ENCODE peak calls at places on chromosomes 7 and 10, in ten cellular contexts. One of them, this sample, is unnamed.
A peak's percentile ranks its signal among the peaks of the same experiment; 100 is the strongest.

GRCh38 chr10:43265799-43266721 is 805 bp downstream of the RASGEF1A start:
- DNase-seq in tibial nerve: no peak
- DNase-seq in suprapubic skin: peak; percentile 77
- DNase-seq in tibial artery: no peak
- DNase-seq in thoracic aorta: no peak
- DNase-seq in colonic mucosa: peak; percentile 17
- DNase-seq in pancreas: peak; percentile 59
- DNase-seq in HCT116: no peak
- DNase-seq in AG04450: no peak
- DNase-seq in upper lobe of right lung: peak; percentile 70
- DNase-seq in this sample: peak; percentile 20

GRCh38 chr7:134482858-134483257 is 24.0 kb upstream of the AKR1B1 start:
- DNase-seq in tibial nerve: no peak
- DNase-seq in suprapubic skin: no peak
- DNase-seq in tibial artery: no peak
- DNase-seq in thoracic aorta: no peak
- DNase-seq in colonic mucosa: no peak
- DNase-seq in pancreas: no peak
- DNase-seq in HCT116: no peak
- DNase-seq in AG04450: no peak
- DNase-seq in upper lobe of right lung: no peak
- DNase-seq in this sample: no peak

GRCh38 chr7:141483044-141483443 is 68.2 kb upstream of the AGK start:
- DNase-seq in tibial nerve: no peak
- DNase-seq in suprapubic skin: no peak
- DNase-seq in tibial artery: no peak
- DNase-seq in thoracic aorta: no peak
- DNase-seq in colonic mucosa: no peak
- DNase-seq in pancreas: no peak
- DNase-seq in HCT116: no peak
- DNase-seq in AG04450: no peak
- DNase-seq in upper lobe of right lung: no peak
- DNase-seq in this sample: no peak

GRCh38 chr10:120607016-120607709 is 150.1 kb downstream of the PLPP4 start:
- DNase-seq in tibial nerve: no peak
- DNase-seq in suprapubic skin: no peak
- DNase-seq in tibial artery: no peak
- DNase-seq in thoracic aorta: no peak
- DNase-seq in colonic mucosa: no peak
- DNase-seq in pancreas: no peak
- DNase-seq in HCT116: no peak
- DNase-seq in AG04450: no peak
- DNase-seq in upper lobe of right lung: no peak
- DNase-seq in this sample: no peak

GRCh38 chr7:30941582-30942310 is 22.0 kb upstream of the GHRHR start:
- DNase-seq in tibial nerve: no peak
- DNase-seq in suprapubic skin: no peak
- DNase-seq in tibial artery: no peak
- DNase-seq in thoracic aorta: no peak
- DNase-seq in colonic mucosa: no peak
- DNase-seq in pancreas: no peak
- DNase-seq in HCT116: no peak
- DNase-seq in AG04450: no peak
- DNase-seq in upper lobe of right lung: no peak
- DNase-seq in this sample: no peak

GRCh38 chr7:16098585-16099179 is 322.7 kb downstream of the CRPPA start:
- DNase-seq in tibial nerve: peak; percentile 23
- DNase-seq in suprapubic skin: no peak
- DNase-seq in tibial artery: no peak
- DNase-seq in thoracic aorta: no peak
- DNase-seq in colonic mucosa: no peak
- DNase-seq in pancreas: no peak
- DNase-seq in HCT116: peak; percentile 32
- DNase-seq in AG04450: no peak
- DNase-seq in upper lobe of right lung: no peak
- DNase-seq in this sample: no peak

GRCh38 chr7:134029-134428 is 58.3 kb upstream of the FAM20C start:
- DNase-seq in tibial nerve: no peak
- DNase-seq in suprapubic skin: no peak
- DNase-seq in tibial artery: peak; percentile 63
- DNase-seq in thoracic aorta: no peak
- DNase-seq in colonic mucosa: no peak
- DNase-seq in pancreas: no peak
- DNase-seq in HCT116: no peak
- DNase-seq in AG04450: no peak
- DNase-seq in upper lobe of right lung: peak; percentile 57
- DNase-seq in this sample: no peak

GRCh38 chr7:24756989-24757798 is at the start of gene GSDME:
- DNase-seq in tibial nerve: no peak
- DNase-seq in suprapubic skin: no peak
- DNase-seq in tibial artery: peak; percentile 82
- DNase-seq in thoracic aorta: no peak
- DNase-seq in colonic mucosa: peak; percentile 46
- DNase-seq in pancreas: peak; percentile 46
- DNase-seq in HCT116: no peak
- DNase-seq in AG04450: peak; percentile 26
- DNase-seq in upper lobe of right lung: peak; percentile 81
- DNase-seq in this sample: no peak

GRCh38 chr10:71433983-71434744 is 37.4 kb downstream of the CDH23 start:
- DNase-seq in tibial nerve: no peak
- DNase-seq in suprapubic skin: peak; percentile 67
- DNase-seq in tibial artery: no peak
- DNase-seq in thoracic aorta: no peak
- DNase-seq in colonic mucosa: no peak
- DNase-seq in pancreas: no peak
- DNase-seq in HCT116: no peak
- DNase-seq in AG04450: no peak
- DNase-seq in upper lobe of right lung: no peak
- DNase-seq in this sample: peak; percentile 33

GRCh38 chr7:149884016-149884415 is 10.2 kb downstream of the ATP6V0E2 start:
- DNase-seq in tibial nerve: no peak
- DNase-seq in suprapubic skin: no peak
- DNase-seq in tibial artery: no peak
- DNase-seq in thoracic aorta: no peak
- DNase-seq in colonic mucosa: peak; percentile 33
- DNase-seq in pancreas: peak; percentile 61
- DNase-seq in HCT116: no peak
- DNase-seq in AG04450: no peak
- DNase-seq in upper lobe of right lung: no peak
- DNase-seq in this sample: no peak

GRCh38 chr10:8060010-8060703 is 5.7 kb downstream of the GATA3 start:
- DNase-seq in tibial nerve: no peak
- DNase-seq in suprapubic skin: no peak
- DNase-seq in tibial artery: no peak
- DNase-seq in thoracic aorta: no peak
- DNase-seq in colonic mucosa: no peak
- DNase-seq in pancreas: no peak
- DNase-seq in HCT116: no peak
- DNase-seq in AG04450: no peak
- DNase-seq in upper lobe of right lung: no peak
- DNase-seq in this sample: peak; percentile 72

DNA sequence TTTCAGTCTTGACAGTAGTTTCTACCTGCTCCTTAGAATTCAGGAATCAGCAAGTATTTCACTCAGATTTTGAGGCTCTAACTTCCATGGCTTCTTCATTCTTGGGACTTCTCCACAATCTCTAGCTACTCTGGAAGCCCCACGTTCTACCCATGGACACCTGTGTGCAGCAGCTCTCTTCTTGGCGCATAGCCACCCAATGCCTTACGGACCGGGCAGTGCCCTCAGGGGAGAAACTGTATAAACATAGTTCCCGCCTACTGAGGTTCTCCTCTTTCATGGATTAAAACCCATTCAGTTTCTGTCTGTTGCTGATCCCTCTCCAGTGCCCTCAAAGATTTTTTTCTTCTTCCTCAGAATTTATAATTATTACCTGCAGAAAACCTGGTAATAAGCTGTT is 177.1 kb downstream of the SORCS1 start:
- DNase-seq in tibial nerve: no peak
- DNase-seq in suprapubic skin: no peak
- DNase-seq in tibial artery: no peak
- DNase-seq in thoracic aorta: no peak
- DNase-seq in colonic mucosa: no peak
- DNase-seq in pancreas: no peak
- DNase-seq in HCT116: no peak
- DNase-seq in AG04450: no peak
- DNase-seq in upper lobe of right lung: no peak
- DNase-seq in this sample: no peak
- H3K9me3 ChIP-seq in tibial nerve: no peaks in the 10 kb centered on the region
- H3K9me3 ChIP-seq in suprapubic skin: no peaks in the 10 kb centered on the region
- H3K9me3 ChIP-seq in tibial artery: no peaks in the 10 kb centered on the region
- H3K9me3 ChIP-seq in thoracic aorta: no peaks in the 10 kb centered on the region
- H3K9me3 ChIP-seq in colonic mucosa: no peaks in the 10 kb centered on the region
- H3K9me3 ChIP-seq in pancreas: no peaks in the 10 kb centered on the region
- H3K9me3 ChIP-seq in HCT116: peaks cover 16% of the 10 kb centered on the region
- H3K9me3 ChIP-seq in AG04450: peaks cover 12% of the 10 kb centered on the region
- H3K9me3 ChIP-seq in upper lobe of right lung: no peaks in the 10 kb centered on the region
- H3K9me3 ChIP-seq in this sample: no peaks in the 10 kb centered on the region

GRCh38 chr10:18959369-18959768 is 89.2 kb upstream of the MALRD1 start:
- DNase-seq in tibial nerve: no peak
- DNase-seq in suprapubic skin: no peak
- DNase-seq in tibial artery: no peak
- DNase-seq in thoracic aorta: no peak
- DNase-seq in colonic mucosa: no peak
- DNase-seq in pancreas: no peak
- DNase-seq in HCT116: no peak
- DNase-seq in AG04450: no peak
- DNase-seq in upper lobe of right lung: peak; percentile 31
- DNase-seq in this sample: no peak
- H3K9me3 ChIP-seq in tibial nerve: no peaks in the 10 kb centered on the region
- H3K9me3 ChIP-seq in suprapubic skin: peaks cover 6% of the 10 kb centered on the region
- H3K9me3 ChIP-seq in tibial artery: no peaks in the 10 kb centered on the region
- H3K9me3 ChIP-seq in thoracic aorta: no peaks in the 10 kb centered on the region
- H3K9me3 ChIP-seq in colonic mucosa: no peaks in the 10 kb centered on the region
- H3K9me3 ChIP-seq in pancreas: no peaks in the 10 kb centered on the region
- H3K9me3 ChIP-seq in HCT116: peaks cover 39% of the 10 kb centered on the region
- H3K9me3 ChIP-seq in AG04450: no peaks in the 10 kb centered on the region
- H3K9me3 ChIP-seq in upper lobe of right lung: no peaks in the 10 kb centered on the region
- H3K9me3 ChIP-seq in this sample: no peaks in the 10 kb centered on the region

GRCh38 chr7:158583810-158584209 is 3.8 kb downstream of the PTPRN2 start:
- DNase-seq in tibial nerve: no peak
- DNase-seq in suprapubic skin: no peak
- DNase-seq in tibial artery: no peak
- DNase-seq in thoracic aorta: no peak
- DNase-seq in colonic mucosa: no peak
- DNase-seq in pancreas: no peak
- DNase-seq in HCT116: no peak
- DNase-seq in AG04450: no peak
- DNase-seq in upper lobe of right lung: no peak
- DNase-seq in this sample: no peak

GRCh38 chr7:158585721-158586498 is 1.7 kb downstream of the PTPRN2 start:
- DNase-seq in tibial nerve: no peak
- DNase-seq in suprapubic skin: no peak
- DNase-seq in tibial artery: no peak
- DNase-seq in thoracic aorta: no peak
- DNase-seq in colonic mucosa: peak; percentile 68
- DNase-seq in pancreas: peak; percentile 46
- DNase-seq in HCT116: no peak
- DNase-seq in AG04450: no peak
- DNase-seq in upper lobe of right lung: no peak
- DNase-seq in this sample: no peak

GRCh38 chr7:158586499-158587191 is 978 bp downstream of the PTPRN2 start:
- DNase-seq in tibial nerve: no peak
- DNase-seq in suprapubic skin: no peak
- DNase-seq in tibial artery: no peak
- DNase-seq in thoracic aorta: no peak
- DNase-seq in colonic mucosa: no peak
- DNase-seq in pancreas: peak; percentile 51
- DNase-seq in HCT116: no peak
- DNase-seq in AG04450: no peak
- DNase-seq in upper lobe of right lung: no peak
- DNase-seq in this sample: no peak

GRCh38 chr7:158583143-158583542 is 4.5 kb downstream of the PTPRN2 start:
- DNase-seq in tibial nerve: no peak
- DNase-seq in suprapubic skin: no peak
- DNase-seq in tibial artery: no peak
- DNase-seq in thoracic aorta: no peak
- DNase-seq in colonic mucosa: no peak
- DNase-seq in pancreas: no peak
- DNase-seq in HCT116: no peak
- DNase-seq in AG04450: no peak
- DNase-seq in upper lobe of right lung: no peak
- DNase-seq in this sample: no peak

DNA sequence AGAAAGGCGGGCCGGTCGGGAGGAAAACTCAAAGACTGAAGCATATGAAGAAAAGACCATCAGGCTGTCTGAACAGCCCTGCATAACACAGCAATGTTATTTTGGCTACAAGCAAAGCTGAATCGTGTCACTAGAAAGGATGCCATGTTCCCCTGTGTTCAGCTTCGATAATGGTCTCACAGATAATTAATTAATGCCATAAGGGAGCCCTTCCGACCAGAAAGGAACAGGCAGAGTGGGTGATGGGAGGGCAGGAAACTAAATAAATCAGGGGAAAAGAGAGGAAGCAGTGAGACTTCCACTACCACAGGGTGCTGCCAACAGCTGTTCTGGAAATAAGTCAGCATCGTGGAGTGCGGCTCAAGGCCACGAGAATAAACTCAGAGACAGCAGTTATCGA is 3.2 kb downstream of the PTPRN2 start:
- DNase-seq in tibial nerve: no peak
- DNase-seq in suprapubic skin: no peak
- DNase-seq in tibial artery: no peak
- DNase-seq in thoracic aorta: no peak
- DNase-seq in colonic mucosa: no peak
- DNase-seq in pancreas: no peak
- DNase-seq in HCT116: no peak
- DNase-seq in AG04450: no peak
- DNase-seq in upper lobe of right lung: no peak
- DNase-seq in this sample: no peak
- H3K9me3 ChIP-seq in tibial nerve: no peaks in the 10 kb centered on the region
- H3K9me3 ChIP-seq in suprapubic skin: peaks cover 6% of the 10 kb centered on the region
- H3K9me3 ChIP-seq in tibial artery: peaks cover 10% of the 10 kb centered on the region
- H3K9me3 ChIP-seq in thoracic aorta: peaks cover 11% of the 10 kb centered on the region
- H3K9me3 ChIP-seq in colonic mucosa: no peaks in the 10 kb centered on the region
- H3K9me3 ChIP-seq in pancreas: no peaks in the 10 kb centered on the region
- H3K9me3 ChIP-seq in HCT116: peaks cover 8% of the 10 kb centered on the region
- H3K9me3 ChIP-seq in AG04450: peaks cover 10% of the 10 kb centered on the region
- H3K9me3 ChIP-seq in upper lobe of right lung: peaks cover 5% of the 10 kb centered on the region
- H3K9me3 ChIP-seq in this sample: no peaks in the 10 kb centered on the region

DNA sequence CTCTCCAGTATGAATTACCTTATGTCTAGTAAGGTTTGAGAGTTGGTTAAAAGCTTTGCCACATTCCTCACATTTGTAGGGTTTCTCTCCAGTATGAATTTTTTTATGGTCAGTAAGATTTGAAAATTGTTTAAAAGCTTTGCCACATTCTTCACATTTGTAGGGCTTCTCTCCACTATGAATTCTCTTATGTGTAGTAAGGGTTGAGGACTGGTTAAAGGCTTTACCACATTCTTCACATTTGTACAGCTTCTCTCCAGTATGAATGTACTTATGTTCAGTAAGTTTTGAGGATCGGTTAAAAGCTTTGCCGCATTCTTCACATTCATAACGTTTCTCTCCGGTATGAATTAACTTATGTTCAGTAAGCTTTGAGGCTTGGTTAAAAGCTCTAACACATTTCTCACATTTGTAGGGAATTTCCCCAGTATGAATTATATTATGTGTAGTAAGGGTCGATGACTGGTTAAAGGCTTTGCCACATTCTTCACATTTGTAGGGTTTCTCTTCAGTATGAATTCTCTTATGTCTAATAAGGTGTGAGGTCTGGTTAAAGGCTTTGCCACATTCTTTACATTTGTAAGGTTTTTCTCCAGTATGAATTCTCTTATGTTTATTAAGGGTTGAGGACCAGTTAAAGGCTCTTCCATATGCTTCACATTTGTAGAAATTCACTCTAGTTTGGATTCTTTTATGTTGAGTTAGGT is 12.2 kb downstream of the ZNF117 start:
- DNase-seq in tibial nerve: no peak
- DNase-seq in suprapubic skin: no peak
- DNase-seq in tibial artery: no peak
- DNase-seq in thoracic aorta: no peak
- DNase-seq in colonic mucosa: no peak
- DNase-seq in pancreas: no peak
- DNase-seq in HCT116: no peak
- DNase-seq in AG04450: no peak
- DNase-seq in upper lobe of right lung: no peak
- DNase-seq in this sample: no peak
- H3K9me3 ChIP-seq in tibial nerve: no peaks in the 10 kb centered on the region
- H3K9me3 ChIP-seq in suprapubic skin: peaks cover 73% of the 10 kb centered on the region
- H3K9me3 ChIP-seq in tibial artery: peaks cover 66% of the 10 kb centered on the region
- H3K9me3 ChIP-seq in thoracic aorta: peaks cover 68% of the 10 kb centered on the region
- H3K9me3 ChIP-seq in colonic mucosa: peaks cover 5% of the 10 kb centered on the region
- H3K9me3 ChIP-seq in pancreas: no peaks in the 10 kb centered on the region
- H3K9me3 ChIP-seq in HCT116: peaks cover 21% of the 10 kb centered on the region
- H3K9me3 ChIP-seq in AG04450: peaks cover 4% of the 10 kb centered on the region
- H3K9me3 ChIP-seq in upper lobe of right lung: peaks cover 80% of the 10 kb centered on the region
- H3K9me3 ChIP-seq in this sample: no peaks in the 10 kb centered on the region